ENCODE peak calls at places on chromosomes 13 and 19, in eight cellular contexts. One of them, this sample, is unnamed.

GRCh38 chr19:46710687-46711086 is 6.2 kb downstream of the PRKD2 start:
- DNase-seq in prostate gland: no peak
- DNase-seq in NB4: peak
- DNase-seq in gastrocnemius medialis: no peak
- DNase-seq in GM12891: no peak
- DNase-seq in ovary: no peak
- DNase-seq in stomach: no peak
- DNase-seq in suprapubic skin: no peak
- DNase-seq in this sample: no peak

GRCh38 chr19:20565321-20566018 is at the start of gene ZNF737:
- DNase-seq in prostate gland: peak
- DNase-seq in NB4: peak
- DNase-seq in gastrocnemius medialis: peak
- DNase-seq in GM12891: peak
- DNase-seq in ovary: peak
- DNase-seq in stomach: peak
- DNase-seq in suprapubic skin: peak
- DNase-seq in this sample: peak

GRCh38 chr13:41941174-41941573 is 19.7 kb downstream of the VWA8 start:
- DNase-seq in prostate gland: no peak
- DNase-seq in NB4: no peak
- DNase-seq in gastrocnemius medialis: no peak
- DNase-seq in GM12891: no peak
- DNase-seq in ovary: no peak
- DNase-seq in stomach: no peak
- DNase-seq in suprapubic skin: no peak
- DNase-seq in this sample: no peak

GRCh38 chr13:113990321-113990837 is 16.5 kb upstream of the C13orf46 start:
- DNase-seq in prostate gland: no peak
- DNase-seq in NB4: no peak
- DNase-seq in gastrocnemius medialis: no peak
- DNase-seq in GM12891: no peak
- DNase-seq in ovary: no peak
- DNase-seq in stomach: peak
- DNase-seq in suprapubic skin: peak
- DNase-seq in this sample: no peak

GRCh38 chr19:48506138-48506733 is 5.4 kb downstream of the LMTK3 start:
- DNase-seq in prostate gland: no peak
- DNase-seq in NB4: peak
- DNase-seq in gastrocnemius medialis: no peak
- DNase-seq in GM12891: no peak
- DNase-seq in ovary: no peak
- DNase-seq in stomach: no peak
- DNase-seq in suprapubic skin: no peak
- DNase-seq in this sample: no peak

GRCh38 chr19:39406656-39407393 is at the start of gene ZFP36:
- DNase-seq in prostate gland: peak
- DNase-seq in NB4: peak
- DNase-seq in gastrocnemius medialis: peak
- DNase-seq in GM12891: peak
- DNase-seq in ovary: peak
- DNase-seq in stomach: peak
- DNase-seq in suprapubic skin: peak
- DNase-seq in this sample: peak

GRCh38 chr19:32367948-32368536 is 22.6 kb downstream of the ZNF507 start:
- DNase-seq in prostate gland: no peak
- DNase-seq in NB4: no peak
- DNase-seq in gastrocnemius medialis: no peak
- DNase-seq in GM12891: no peak
- DNase-seq in ovary: no peak
- DNase-seq in stomach: no peak
- DNase-seq in suprapubic skin: no peak
- DNase-seq in this sample: no peak

GRCh38 chr19:4866595-4867424 is 657 bp downstream of the PLIN3 start:
- DNase-seq in prostate gland: peak
- DNase-seq in NB4: peak
- DNase-seq in gastrocnemius medialis: no peak
- DNase-seq in GM12891: no peak
- DNase-seq in ovary: peak
- DNase-seq in stomach: peak
- DNase-seq in suprapubic skin: peak
- DNase-seq in this sample: peak

GRCh38 chr19:35986664-35987570 is 8.1 kb upstream of the SDHAF1 start:
- DNase-seq in prostate gland: no peak
- DNase-seq in NB4: peak
- DNase-seq in gastrocnemius medialis: no peak
- DNase-seq in GM12891: no peak
- DNase-seq in ovary: no peak
- DNase-seq in stomach: no peak
- DNase-seq in suprapubic skin: no peak
- DNase-seq in this sample: no peak

GRCh38 chr13:111335263-111335662 is 14.8 kb downstream of the TEX29 start:
- DNase-seq in prostate gland: peak
- DNase-seq in NB4: no peak
- DNase-seq in gastrocnemius medialis: no peak
- DNase-seq in GM12891: no peak
- DNase-seq in ovary: no peak
- DNase-seq in stomach: no peak
- DNase-seq in suprapubic skin: no peak
- DNase-seq in this sample: no peak

GRCh38 chr13:109026266-109026665 is 396.9 kb downstream of the MYO16 start:
- DNase-seq in prostate gland: no peak
- DNase-seq in NB4: no peak
- DNase-seq in gastrocnemius medialis: no peak
- DNase-seq in GM12891: no peak
- DNase-seq in ovary: no peak
- DNase-seq in stomach: no peak
- DNase-seq in suprapubic skin: no peak
- DNase-seq in this sample: no peak

GRCh38 chr13:106010836-106011235 is 524.6 kb downstream of the EFNB2 start:
- DNase-seq in prostate gland: no peak
- DNase-seq in NB4: no peak
- DNase-seq in gastrocnemius medialis: no peak
- DNase-seq in GM12891: no peak
- DNase-seq in ovary: no peak
- DNase-seq in stomach: no peak
- DNase-seq in suprapubic skin: no peak
- DNase-seq in this sample: no peak

GRCh38 chr13:52804202-52804641 is 44.2 kb downstream of the PCDH8 start:
- DNase-seq in prostate gland: no peak
- DNase-seq in NB4: no peak
- DNase-seq in gastrocnemius medialis: no peak
- DNase-seq in GM12891: no peak
- DNase-seq in ovary: no peak
- DNase-seq in stomach: no peak
- DNase-seq in suprapubic skin: no peak
- DNase-seq in this sample: no peak

GRCh38 chr19:803686-804418 is 6.6 kb downstream of the PTBP1 start:
- DNase-seq in prostate gland: no peak
- DNase-seq in NB4: no peak
- DNase-seq in gastrocnemius medialis: no peak
- DNase-seq in GM12891: no peak
- DNase-seq in ovary: no peak
- DNase-seq in stomach: no peak
- DNase-seq in suprapubic skin: no peak
- DNase-seq in this sample: no peak
- TF ChIP-seq POLR2A in prostate gland: no peak
- TF ChIP-seq POLR2A in NB4: no peak
- TF ChIP-seq POLR2A in gastrocnemius medialis: no peak
- TF ChIP-seq POLR2A in GM12891: no peak
- TF ChIP-seq POLR2A in ovary: no peak
- TF ChIP-seq POLR2A in stomach: no peak
- TF ChIP-seq POLR2A in suprapubic skin: no peak
- TF ChIP-seq POLR2A in this sample: no peak

GRCh38 chr19:10683064-10683426 is 18.2 kb upstream of the QTRT1 start:
- DNase-seq in prostate gland: no peak
- DNase-seq in NB4: no peak
- DNase-seq in gastrocnemius medialis: no peak
- DNase-seq in GM12891: no peak
- DNase-seq in ovary: no peak
- DNase-seq in stomach: no peak
- DNase-seq in suprapubic skin: no peak
- DNase-seq in this sample: no peak
- TF ChIP-seq POLR2A in prostate gland: no peak
- TF ChIP-seq POLR2A in NB4: no peak
- TF ChIP-seq POLR2A in gastrocnemius medialis: no peak
- TF ChIP-seq POLR2A in GM12891: no peak
- TF ChIP-seq POLR2A in ovary: no peak
- TF ChIP-seq POLR2A in stomach: no peak
- TF ChIP-seq POLR2A in suprapubic skin: no peak
- TF ChIP-seq POLR2A in this sample: no peak

GRCh38 chr19:45681391-45682015 is 10.2 kb downstream of the SNRPD2 start:
- DNase-seq in prostate gland: peak
- DNase-seq in NB4: peak
- DNase-seq in gastrocnemius medialis: peak
- DNase-seq in GM12891: peak
- DNase-seq in ovary: peak
- DNase-seq in stomach: peak
- DNase-seq in suprapubic skin: peak
- DNase-seq in this sample: peak

GRCh38 chr19:45682117-45682516 is 9.6 kb downstream of the SNRPD2 start:
- DNase-seq in prostate gland: no peak
- DNase-seq in NB4: no peak
- DNase-seq in gastrocnemius medialis: no peak
- DNase-seq in GM12891: no peak
- DNase-seq in ovary: no peak
- DNase-seq in stomach: no peak
- DNase-seq in suprapubic skin: no peak
- DNase-seq in this sample: no peak

GRCh38 chr19:45677351-45678230 is 9.6 kb downstream of the GIPR start:
- DNase-seq in prostate gland: peak
- DNase-seq in NB4: peak
- DNase-seq in gastrocnemius medialis: no peak
- DNase-seq in GM12891: peak
- DNase-seq in ovary: peak
- DNase-seq in stomach: peak
- DNase-seq in suprapubic skin: peak
- DNase-seq in this sample: no peak

GRCh38 chr19:45687599-45687998 is 4.2 kb downstream of the SNRPD2 start:
- DNase-seq in prostate gland: no peak
- DNase-seq in NB4: no peak
- DNase-seq in gastrocnemius medialis: no peak
- DNase-seq in GM12891: no peak
- DNase-seq in ovary: no peak
- DNase-seq in stomach: no peak
- DNase-seq in suprapubic skin: no peak
- DNase-seq in this sample: no peak

GRCh38 chr19:45682908-45683307 is 8.8 kb downstream of the SNRPD2 start:
- DNase-seq in prostate gland: no peak
- DNase-seq in NB4: no peak
- DNase-seq in gastrocnemius medialis: no peak
- DNase-seq in GM12891: no peak
- DNase-seq in ovary: no peak
- DNase-seq in stomach: no peak
- DNase-seq in suprapubic skin: no peak
- DNase-seq in this sample: no peak
- TF ChIP-seq POLR2A in prostate gland: no peak
- TF ChIP-seq POLR2A in NB4: no peak
- TF ChIP-seq POLR2A in gastrocnemius medialis: no peak
- TF ChIP-seq POLR2A in GM12891: no peak
- TF ChIP-seq POLR2A in ovary: no peak
- TF ChIP-seq POLR2A in stomach: no peak
- TF ChIP-seq POLR2A in suprapubic skin: no peak
- TF ChIP-seq POLR2A in this sample: no peak

DNA sequence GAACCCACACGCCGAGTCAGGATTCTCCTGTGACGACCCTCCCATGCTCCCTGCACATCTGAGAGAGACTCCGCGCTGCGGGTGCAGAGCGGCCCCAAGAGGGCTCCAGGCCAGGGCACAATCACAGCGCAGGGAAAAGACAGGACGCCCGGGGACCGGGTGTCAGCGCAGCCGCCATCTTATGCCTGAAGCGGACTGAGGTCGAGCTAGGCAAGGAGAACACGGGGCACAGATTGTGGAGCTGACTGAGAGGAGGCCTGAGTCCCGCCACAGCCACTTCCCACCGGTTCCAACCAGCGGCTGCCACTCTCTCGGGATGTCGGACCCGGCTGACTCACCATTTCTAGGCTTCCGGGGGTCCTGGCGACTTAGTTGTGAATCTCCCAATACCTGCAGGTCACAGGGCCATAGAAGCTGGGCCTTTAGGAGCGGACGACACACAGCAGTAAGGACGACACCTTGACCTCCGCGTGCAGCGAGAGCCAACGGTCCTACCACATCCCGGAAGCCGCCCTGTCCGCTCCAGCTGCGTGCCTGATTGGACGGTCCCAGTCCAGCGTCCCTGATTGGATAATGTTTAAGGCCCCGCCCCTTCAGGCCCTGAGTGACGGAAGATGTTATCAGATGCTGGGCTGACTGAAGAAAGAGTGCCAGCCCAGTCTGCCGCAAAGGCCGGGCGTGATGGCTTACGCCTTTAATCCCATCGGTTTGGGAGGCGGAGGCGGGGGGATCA is at the start of gene ZNF728:
- DNase-seq in prostate gland: no peak
- DNase-seq in NB4: no peak
- DNase-seq in gastrocnemius medialis: peak
- DNase-seq in GM12891: no peak
- DNase-seq in ovary: peak
- DNase-seq in stomach: no peak
- DNase-seq in suprapubic skin: peak
- DNase-seq in this sample: no peak
- TF ChIP-seq POLR2A in prostate gland: no peak
- TF ChIP-seq POLR2A in NB4: no peak
- TF ChIP-seq POLR2A in gastrocnemius medialis: no peak
- TF ChIP-seq POLR2A in GM12891: no peak
- TF ChIP-seq POLR2A in ovary: no peak
- TF ChIP-seq POLR2A in stomach: no peak
- TF ChIP-seq POLR2A in suprapubic skin: no peak
- TF ChIP-seq POLR2A in this sample: no peak

This sample was measured in H54.